ENCODE peak calls at places on chromosomes 1 and 21, in five cellular contexts. I is tibial nerve; T is naive thymus-derived CD4-positive, alpha-beta T cell; R is NT2/D1; X is CD8-positive, alpha-beta memory T cell. K is an unnamed sample.

GRCh38 chr1:204203206-204203767 is 7.0 kb upstream of the KISS1 start:
- DNase-seq in I (no peak), X (no peak), R (no peak), T (no peak), K (no peak)

GRCh38 chr1:239222999-239223398 is 163.4 kb upstream of the CHRM3 start:
- DNase-seq in I (no peak), R (no peak), X (no peak), T (no peak), K (no peak)

GRCh38 chr1:170530972-170531757 is 801 bp upstream of the GORAB start:
- DNase-seq in T (no peak), X (no peak), R (peak; percentile 43), I (peak; percentile 28), K (peak; percentile 6)

GRCh38 chr1:228082975-228083870 is 715 bp downstream of the ARF1 start:
- DNase-seq in T (no peak), R (no peak), I (peak; percentile 49), X (peak; percentile 48), K (peak; percentile 46)

GRCh38 chr1:155324717-155325595 is 4.3 kb downstream of the RUSC1 start:
- DNase-seq in T (no peak), X (no peak), R (peak; percentile 67), I (no peak), K (no peak)

GRCh38 chr1:31767225-31767624 is 3.1 kb upstream of the ADGRB2 start:
- DNase-seq in X (no peak), T (no peak), I (no peak), R (no peak), K (no peak)

GRCh38 chr1:57307382-57307781 is 116.5 kb downstream of the DAB1 start:
- DNase-seq in I (no peak), T (peak; percentile 76), X (peak; percentile 79), R (peak; percentile 57), K (peak; percentile 78)

GRCh38 chr1:200075938-200076546 is 48.5 kb downstream of the NR5A2 start:
- DNase-seq in X (no peak), I (no peak), R (no peak), T (no peak), K (no peak)

GRCh38 chr1:187617776-187618175 is 789.0 kb downstream of the PLA2G4A start:
- DNase-seq in T (no peak), I (no peak), X (no peak), R (no peak), K (no peak)

GRCh38 chr1:165383067-165383466 is 26.6 kb upstream of the LMX1A start:
- DNase-seq in R (no peak), X (no peak), I (peak; percentile 66), T (no peak), K (no peak)

GRCh38 chr1:171252482-171252881 is 4.2 kb downstream of the FMO1 start:
- DNase-seq in T (no peak), I (no peak), X (no peak), R (no peak), K (peak; percentile 79)

GRCh38 chr1:116466810-116467557 is 93.9 kb downstream of the ATP1A1 start:
- DNase-seq in R (no peak), T (no peak), I (no peak), X (no peak), K (no peak)

GRCh38 chr1:218409946-218410510 is 64.9 kb downstream of the TGFB2 start:
- DNase-seq in I (no peak), T (no peak), R (no peak), X (no peak), K (no peak)

GRCh38 chr1:176897350-176898236 is 266.9 kb downstream of the ASTN1 start:
- DNase-seq in T (no peak), I (peak; percentile 70), X (no peak), R (peak; percentile 81), K (peak; percentile 55)

GRCh38 chr1:153985984-153986761 is at the start of gene RAB13:
- DNase-seq in X (no peak), T (no peak), I (peak; percentile 78), R (peak; percentile 86), K (no peak)

GRCh38 chr1:40385437-40386310 is 12.1 kb downstream of the SMAP2 start:
- DNase-seq in T (peak; percentile 95), X (peak; percentile 64), I (no peak), R (no peak), K (peak; percentile 64)

GRCh38 chr1:85200870-85201339 is at the start of gene SYDE2:
- DNase-seq in R (peak; percentile 68), T (peak; percentile 86), X (peak; percentile 66), I (peak; percentile 15), K (no peak)

GRCh38 chr1:247212914-247213617 is 41.2 kb upstream of the ZNF124 start:
- DNase-seq in R (no peak), X (no peak), I (no peak), T (no peak), K (no peak)
- H3K4me1 ChIP-seq in R (peaks cover 2% of the 10 kb centered on the region), X (peaks cover 39% of the 10 kb centered on the region), I (no peaks in the 10 kb centered on the region), T (peaks cover 13% of the 10 kb centered on the region), K (peaks cover 28% of the 10 kb centered on the region)

GRCh38 chr1:186102559-186103148 is 272.4 kb downstream of the TPR start:
- DNase-seq in X (no peak), T (no peak), I (no peak), R (no peak), K (no peak)
- H3K27me3 ChIP-seq in X (no peaks in the 10 kb centered on the region), T (no peaks in the 10 kb centered on the region), I (no peaks in the 10 kb centered on the region), R (no peaks in the 10 kb centered on the region), K (no peaks in the 10 kb centered on the region)

GRCh38 chr1:23116921-23117699 is 51.5 kb downstream of the LUZP1 start:
- DNase-seq in I (no peak), X (no peak), R (no peak), T (no peak), K (no peak)
- H3K4me1 ChIP-seq in I (no peaks in the 10 kb centered on the region), X (peaks cover 55% of the 10 kb centered on the region), R (no peaks in the 10 kb centered on the region), T (peaks cover 26% of the 10 kb centered on the region), K (peaks cover 15% of the 10 kb centered on the region)

DNA sequence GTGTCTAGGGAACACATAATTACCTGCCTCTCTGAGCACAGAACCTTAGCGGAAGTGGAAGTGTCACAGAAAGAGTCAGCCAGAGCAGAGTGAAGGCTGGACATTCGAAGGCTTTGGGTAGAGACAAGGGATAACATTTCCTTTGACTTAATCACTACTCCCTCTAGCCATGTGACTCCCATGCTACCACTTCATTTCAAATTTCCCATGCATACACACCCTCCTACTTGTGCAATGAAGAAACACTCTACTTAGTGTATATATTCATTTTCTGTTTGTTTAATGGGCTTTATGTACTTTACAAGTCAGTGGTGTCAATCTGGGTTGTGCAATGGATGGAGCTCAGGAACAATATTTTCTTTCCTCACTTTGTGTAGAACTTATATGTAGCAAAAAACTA is 6.9 kb downstream of the ANKRD35 start:
- DNase-seq in I (no peak), T (no peak), X (no peak), R (no peak), K (no peak)
- H3K27me3 ChIP-seq in I (no peaks in the 10 kb centered on the region), T (no peaks in the 10 kb centered on the region), X (peaks cover 4% of the 10 kb centered on the region), R (peaks cover 6% of the 10 kb centered on the region), K (peaks cover 27% of the 10 kb centered on the region)

DNA sequence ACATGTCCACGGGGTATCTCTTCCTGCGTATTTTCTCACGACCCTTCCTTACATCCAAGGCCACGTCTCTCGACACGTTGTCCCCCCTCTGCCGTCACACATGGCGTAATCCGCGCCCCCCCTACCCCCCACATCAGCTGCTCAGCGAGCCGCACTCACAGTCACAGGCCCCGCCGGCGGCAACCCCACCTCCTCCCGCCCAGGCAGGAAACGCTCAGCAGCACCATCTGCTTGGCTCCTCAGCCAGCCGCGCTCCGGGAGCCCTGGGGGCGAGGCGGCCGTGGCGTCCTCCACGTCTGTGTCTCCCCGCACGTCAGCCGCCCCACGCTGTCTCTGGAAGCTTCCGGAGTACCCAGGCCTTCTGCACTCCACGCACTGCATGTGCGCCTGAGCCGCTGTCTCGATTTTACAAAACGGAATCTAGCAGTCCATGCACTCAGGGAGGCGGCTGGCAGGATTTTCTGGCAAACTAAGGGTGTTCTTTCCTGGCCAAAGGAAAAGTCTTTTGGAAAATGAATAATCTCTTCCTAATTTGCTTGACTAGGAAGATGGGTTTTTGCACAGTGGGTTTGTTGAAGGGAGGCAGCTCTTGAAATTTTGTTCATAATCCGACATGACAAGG is 64.5 kb downstream of the SIK1 start:
- DNase-seq in I (peak; percentile 64), R (no peak), X (peak; percentile 73), T (peak; percentile 96), K (peak; percentile 95)
- H3K4me1 ChIP-seq in I (no peaks in the 10 kb centered on the region), R (peaks cover 29% of the 10 kb centered on the region), X (peaks cover 26% of the 10 kb centered on the region), T (peaks cover 26% of the 10 kb centered on the region), K (peaks cover 42% of the 10 kb centered on the region)

GRCh38 chr21:44734841-44735240 is 23.5 kb upstream of the TSPEAR start:
- DNase-seq in T (no peak), R (no peak), I (no peak), X (no peak), K (no peak)
- H3K27me3 ChIP-seq in T (no peaks in the 10 kb centered on the region), R (peaks cover 7% of the 10 kb centered on the region), I (no peaks in the 10 kb centered on the region), X (no peaks in the 10 kb centered on the region), K (peaks cover 4% of the 10 kb centered on the region)

GRCh38 chr1:234957330-234958065 is 171.1 kb downstream of the TOMM20 start:
- DNase-seq in R (peak; percentile 93), T (no peak), I (no peak), X (no peak), K (no peak)
- H3K4me1 ChIP-seq in R (peaks cover 13% of the 10 kb centered on the region), T (peaks cover 39% of the 10 kb centered on the region), I (no peaks in the 10 kb centered on the region), X (peaks cover 45% of the 10 kb centered on the region), K (peaks cover 30% of the 10 kb centered on the region)

GRCh38 chr1:61085191-61086086 is 3.1 kb downstream of the NFIA start:
- DNase-seq in R (no peak), I (no peak), T (no peak), X (no peak), K (no peak)
- H3K27me3 ChIP-seq in R (peaks cover 55% of the 10 kb centered on the region), I (no peaks in the 10 kb centered on the region), T (no peaks in the 10 kb centered on the region), X (no peaks in the 10 kb centered on the region), K (no peaks in the 10 kb centered on the region)